ENCODE peak calls at places on chromosome 1, in four cellular contexts. One of them, this sample, is unnamed.

GRCh38 chr1:39081266-39082139 is 55.4 kb downstream of the NDUFS5 start:
- DNase-seq in GM12892: peak
- DNase-seq in T-helper 1 cell: no peak
- DNase-seq in SW480: no peak
- DNase-seq in this sample: no peak

GRCh38 chr1:9881838-9882249 is 28.2 kb downstream of the CTNNBIP1 start:
- DNase-seq in SW480: peak
- DNase-seq in GM12892: no peak
- DNase-seq in T-helper 1 cell: no peak
- DNase-seq in this sample: peak

GRCh38 chr1:217747156-217747769 is 116.1 kb downstream of the SPATA17 start:
- DNase-seq in GM12892: no peak
- DNase-seq in SW480: peak
- DNase-seq in T-helper 1 cell: no peak
- DNase-seq in this sample: peak

GRCh38 chr1:86714159-86714558 is 9.8 kb downstream of the SH3GLB1 start:
- DNase-seq in SW480: no peak
- DNase-seq in GM12892: no peak
- DNase-seq in T-helper 1 cell: no peak
- DNase-seq in this sample: no peak

GRCh38 chr1:234531181-234532132 is 52.5 kb upstream of the TARBP1 start:
- DNase-seq in T-helper 1 cell: no peak
- DNase-seq in SW480: no peak
- DNase-seq in GM12892: no peak
- DNase-seq in this sample: no peak

GRCh38 chr1:228334226-228334935 is 72.3 kb downstream of the TRIM11 start:
- DNase-seq in GM12892: no peak
- DNase-seq in T-helper 1 cell: no peak
- DNase-seq in SW480: no peak
- DNase-seq in this sample: no peak

GRCh38 chr1:20702416-20702815 is 15.4 kb downstream of the KIF17 start:
- DNase-seq in GM12892: no peak
- DNase-seq in SW480: no peak
- DNase-seq in T-helper 1 cell: no peak
- DNase-seq in this sample: no peak

GRCh38 chr1:184866991-184867788 is 107.1 kb downstream of the NIBAN1 start:
- DNase-seq in GM12892: no peak
- DNase-seq in T-helper 1 cell: peak
- DNase-seq in SW480: no peak
- DNase-seq in this sample: peak

GRCh38 chr1:206109718-206110117 is 7.5 kb downstream of the AVPR1B start:
- DNase-seq in T-helper 1 cell: no peak
- DNase-seq in SW480: no peak
- DNase-seq in GM12892: no peak
- DNase-seq in this sample: no peak

GRCh38 chr1:245475116-245475515 is 320.3 kb downstream of the KIF26B start:
- DNase-seq in T-helper 1 cell: no peak
- DNase-seq in SW480: no peak
- DNase-seq in GM12892: no peak
- DNase-seq in this sample: peak

GRCh38 chr1:178465011-178465410 is 31.8 kb downstream of the CLEC20A start:
- DNase-seq in GM12892: no peak
- DNase-seq in SW480: no peak
- DNase-seq in T-helper 1 cell: no peak
- DNase-seq in this sample: no peak